ENCODE peak calls at places on chromosomes 12 and 14, in five cellular contexts. H, F, K, N and D are unnamed samples.

GRCh38 chr14:95380350-95381042 is 60.8 kb upstream of the CLMN start:
- DNase-seq in H (no peak), F (no peak), K (no peak), N (no peak), D (no peak)

GRCh38 chr12:54217774-54218221 is 29.0 kb upstream of the SMUG1 start:
- DNase-seq in H (no peak), F (peak; percentile 65), K (no peak), N (peak; percentile 77), D (no peak)

GRCh38 chr14:22908601-22909000 is 10.3 kb downstream of the RBM23 start:
- DNase-seq in H (no peak), F (no peak), K (no peak), N (no peak), D (no peak)

GRCh38 chr14:90568405-90568804 is 171.6 kb downstream of the CALM1 start:
- DNase-seq in H (no peak), F (no peak), K (no peak), N (no peak), D (no peak)

GRCh38 chr12:67475725-67476124 is 172.8 kb upstream of the DYRK2 start:
- DNase-seq in H (no peak), F (no peak), K (no peak), N (no peak), D (no peak)

GRCh38 chr12:30188602-30189326 is 405.0 kb upstream of the TMTC1 start:
- DNase-seq in H (no peak), F (no peak), K (no peak), N (no peak), D (no peak)

GRCh38 chr12:98970950-98971349 is 325.9 kb downstream of the APAF1 start:
- DNase-seq in H (no peak), F (no peak), K (no peak), N (no peak), D (no peak)

GRCh38 chr14:78170203-78170602 is at the start of gene NRXN3:
- DNase-seq in H (no peak), F (no peak), K (no peak), N (no peak), D (peak; percentile 47)

GRCh38 chr14:37369446-37369845 is 171.7 kb downstream of the MIPOL1 start:
- DNase-seq in H (no peak), F (no peak), K (no peak), N (peak; percentile 63), D (no peak)

GRCh38 chr14:51419685-51420084 is 179.6 kb downstream of the TMX1 start:
- DNase-seq in H (no peak), F (no peak), K (no peak), N (peak; percentile 25), D (no peak)

GRCh38 chr14:61561144-61561543 is 134.2 kb upstream of the HIF1A start:
- DNase-seq in H (no peak), F (no peak), K (no peak), N (peak; percentile 52), D (no peak)

GRCh38 chr14:77804592-77804991 is 4.7 kb downstream of the ADCK1 start:
- DNase-seq in H (no peak), F (no peak), K (no peak), N (peak; percentile 51), D (no peak)

GRCh38 chr14:28059254-28059653 is 707.3 kb upstream of the FOXG1 start:
- DNase-seq in H (no peak), F (no peak), K (no peak), N (no peak), D (no peak)

GRCh38 chr12:100827901-100828520 is 33.4 kb downstream of the ANO4 start:
- DNase-seq in H (no peak), F (no peak), K (no peak), N (peak; percentile 88), D (peak; percentile 42)

GRCh38 chr12:56836800-56837663 is 73.9 kb downstream of the HSD17B6 start:
- DNase-seq in H (no peak), F (no peak), K (no peak), N (peak; percentile 43), D (no peak)

GRCh38 chr14:89589400-89590128 is 172.5 kb upstream of the FOXN3 start:
- DNase-seq in H (no peak), F (no peak), K (no peak), N (no peak), D (no peak)

GRCh38 chr14:21894003-21894897 is 220.6 kb upstream of the OR4E1 start:
- DNase-seq in H (no peak), F (no peak), K (no peak), N (peak; percentile 48), D (no peak)

GRCh38 chr14:92945959-92946846 is 23.3 kb downstream of the CHGA start:
- DNase-seq in H (no peak), F (peak; percentile 77), K (no peak), N (peak; percentile 17), D (no peak)

GRCh38 chr14:91395466-91395865 is 22.2 kb downstream of the CCDC88C start:
- DNase-seq in H (no peak), F (no peak), K (no peak), N (no peak), D (no peak)

GRCh38 chr14:61461808-61462275 is 140.5 kb downstream of the PRKCH start:
- DNase-seq in H (peak; percentile 29), F (no peak), K (no peak), N (peak; percentile 70), D (peak; percentile 58)

GRCh38 chr12:26896913-26897312 is 40.9 kb downstream of the INTS13 start:
- DNase-seq in H (no peak), F (no peak), K (no peak), N (no peak), D (no peak)

GRCh38 chr12:123242083-123242904 is 9.1 kb downstream of the MTRFR start:
- DNase-seq in H (no peak), F (no peak), K (no peak), N (no peak), D (no peak)

GRCh38 chr12:12323606-12324005 is 26.4 kb downstream of the MANSC1 start:
- DNase-seq in H (no peak), F (no peak), K (no peak), N (no peak), D (no peak)

GRCh38 chr14:62428429-62429203 is 616.6 kb downstream of the KCNH5 start:
- DNase-seq in H (no peak), F (no peak), K (no peak), N (peak; percentile 38), D (peak; percentile 62)

GRCh38 chr14:96352708-96353107 is 10.4 kb downstream of the ATG2B start:
- DNase-seq in H (no peak), F (no peak), K (no peak), N (no peak), D (no peak)

GRCh38 chr12:4027412-4027811 is 154.2 kb upstream of the PARP11 start:
- DNase-seq in H (no peak), F (no peak), K (no peak), N (peak; percentile 87), D (no peak)

GRCh38 chr12:42407306-42407705 is 81.3 kb downstream of the PPHLN1 start:
- DNase-seq in H (no peak), F (no peak), K (no peak), N (peak; percentile 23), D (no peak)

GRCh38 chr14:75257241-75257640 is 21.4 kb upstream of the FOS start:
- DNase-seq in H (no peak), F (no peak), K (no peak), N (no peak), D (no peak)

GRCh38 chr14:55913324-55914035 is 204.7 kb upstream of the PELI2 start:
- DNase-seq in H (peak; percentile 3), F (no peak), K (no peak), N (no peak), D (no peak)

GRCh38 chr12:106436183-106436582 is 78.6 kb downstream of the POLR3B start:
- DNase-seq in H (no peak), F (no peak), K (no peak), N (no peak), D (no peak)

GRCh38 chr14:49549881-49550280 is 36.3 kb downstream of the RPS29 start:
- DNase-seq in H (no peak), F (no peak), K (no peak), N (peak; percentile 6), D (peak; percentile 73)